ENCODE peak calls at places on chromosomes 3 and 15, in five cellular contexts. A is heart right ventricle, T is GM06990, M is EH, E is T1000. U is an unnamed sample.
A peak's percentile ranks its signal among the peaks of the same experiment; 100 is the strongest.

GRCh38 chr3:37740471-37740870 is 121.2 kb upstream of the CTDSPL start:
- DNase-seq in T (no peak), M (no peak), E (no peak), A (no peak), U (no peak)

GRCh38 chr3:25724948-25725645 is 58.1 kb downstream of the NGLY1 start:
- DNase-seq in A (no peak), E (no peak), T (no peak), M (no peak), U (no peak)

GRCh38 chr15:85889956-85890619 is 95.4 kb upstream of the KLHL25 start:
- DNase-seq in E (no peak), T (no peak), A (no peak), M (no peak), U (no peak)

GRCh38 chr3:124078978-124079911 is 87.3 kb upstream of the ROPN1 start:
- DNase-seq in M (peak; percentile 50), A (no peak), T (no peak), E (no peak), U (peak; percentile 32)

GRCh38 chr3:113963879-113964278 is 16.1 kb downstream of the ZDHHC23 start:
- DNase-seq in A (no peak), E (no peak), M (no peak), T (no peak), U (no peak)

GRCh38 chr3:162082516-162082915 is 585.9 kb downstream of the OTOL1 start:
- DNase-seq in M (peak; percentile 68), E (no peak), T (no peak), A (no peak), U (no peak)

GRCh38 chr15:60179786-60180391 is 175.8 kb downstream of the FOXB1 start:
- DNase-seq in M (peak; percentile 54), A (no peak), T (no peak), E (no peak), U (peak; percentile 61)

GRCh38 chr15:77013786-77014136 is 18.8 kb downstream of the PSTPIP1 start:
- DNase-seq in T (peak; percentile 68), M (no peak), A (no peak), E (no peak), U (no peak)

GRCh38 chr3:49732592-49732991 is 8.8 kb upstream of the GMPPB start:
- DNase-seq in T (no peak), E (no peak), A (no peak), M (no peak), U (no peak)

GRCh38 chr3:156811092-156811862 is 14.9 kb upstream of the LEKR1 start:
- DNase-seq in T (no peak), A (no peak), E (no peak), M (peak; percentile 55), U (no peak)

GRCh38 chr15:99722406-99722805 is 10.8 kb downstream of the LYSMD4 start:
- DNase-seq in A (no peak), M (no peak), E (no peak), T (no peak), U (no peak)

GRCh38 chr3:81658322-81658997 is 103.0 kb downstream of the GBE1 start:
- DNase-seq in E (no peak), A (no peak), M (no peak), T (no peak), U (no peak)

GRCh38 chr3:35707904-35708303 is 68.6 kb downstream of the ARPP21 start:
- DNase-seq in A (no peak), T (no peak), M (peak; percentile 1), E (no peak), U (no peak)

GRCh38 chr3:50242778-50243551 is 7.0 kb downstream of the GNAI2 start:
- DNase-seq in M (peak; percentile 72), E (no peak), T (peak; percentile 52), A (peak; percentile 69), U (no peak)